ENCODE peak calls at places on chromosomes 3 and 15, in six cellular contexts. H is A673, P is GM18507, S is lung, M is cardiac septum, C is AG10803. Y is an unnamed sample.

GRCh38 chr3:128969993-128970740 is 23.7 kb downstream of the CFAP92 start:
- DNase-seq in M (no peak), H (peak; percentile 69), P (peak; percentile 32), S (peak; percentile 52), C (peak; percentile 36), Y (peak; percentile 25)

GRCh38 chr3:28347374-28348285 is 891 bp upstream of the ZCWPW2 start:
- DNase-seq in C (peak; percentile 90), P (no peak), S (no peak), M (no peak), H (peak; percentile 25), Y (no peak)

GRCh38 chr3:52848617-52849016 is 13.8 kb upstream of the MUSTN1 start:
- DNase-seq in S (no peak), P (no peak), C (peak; percentile 65), M (no peak), H (no peak), Y (no peak)

GRCh38 chr3:49173116-49173791 is 1.9 kb downstream of the KLHDC8B start:
- DNase-seq in P (no peak), M (peak; percentile 82), H (peak; percentile 28), S (no peak), C (no peak), Y (no peak)

GRCh38 chr15:72784233-72784876 is 797 bp upstream of the ADPGK start:
- DNase-seq in C (peak; percentile 84), H (peak; percentile 96), S (peak; percentile 65), M (no peak), P (peak; percentile 15), Y (peak; percentile 81)

GRCh38 chr3:187741403-187742350 is 3.6 kb downstream of the BCL6 start:
- DNase-seq in S (peak; percentile 76), H (peak; percentile 89), M (peak; percentile 89), P (no peak), C (peak; percentile 82), Y (peak; percentile 60)

GRCh38 chr3:48569808-48570450 is 6.3 kb upstream of the UCN2 start:
- DNase-seq in H (no peak), C (no peak), P (no peak), M (no peak), S (no peak), Y (no peak)

GRCh38 chr15:33194704-33195261 is at the start of gene FMN1:
- DNase-seq in C (peak; percentile 89), S (peak; percentile 95), P (peak; percentile 83), H (peak; percentile 90), M (peak; percentile 95), Y (peak; percentile 92)

GRCh38 chr3:13301295-13301987 is 118.7 kb downstream of the NUP210 start:
- DNase-seq in S (no peak), H (peak; percentile 63), P (no peak), C (peak; percentile 49), M (no peak), Y (no peak)

GRCh38 chr3:29452923-29453277 is 172.0 kb downstream of the RBMS3 start:
- DNase-seq in S (no peak), M (no peak), C (no peak), P (no peak), H (no peak), Y (no peak)

GRCh38 chr3:190996376-190996775 is 133.9 kb upstream of the GMNC start:
- DNase-seq in S (no peak), C (no peak), P (no peak), M (no peak), H (no peak), Y (no peak)

GRCh38 chr15:75641603-75642002 is 1.6 kb upstream of the IMP3 start:
- DNase-seq in H (no peak), P (no peak), C (no peak), S (no peak), M (no peak), Y (no peak)

Y was measured in hippocampal formation.